ENCODE peak calls at places on chromosomes 11 and 22, in seven cellular contexts. J is ACHN; D is DMS53; Q is AG09309; F is CD8-positive, alpha-beta memory T cell; P is NCI-H1436; A is CD8-positive, alpha-beta T cell. E is an unnamed sample.

GRCh38 chr11:79200398-79201070 is 240.3 kb downstream of the TENM4 start:
- DNase-seq in D (no peak), J (no peak), P (no peak), Q (no peak), F (no peak), A (no peak), E (no peak)

GRCh38 chr11:19789840-19790710 is 77.4 kb downstream of the NAV2 start:
- DNase-seq in A (no peak), P (no peak), Q (peak), D (no peak), J (no peak), F (no peak), E (no peak)

GRCh38 chr11:65915821-65916251 is 3.0 kb downstream of the C11orf68 start:
- DNase-seq in F (no peak), P (no peak), A (no peak), D (no peak), Q (peak), J (peak), E (peak)

GRCh38 chr22:45224988-45225731 is 15.5 kb downstream of the KIAA0930 start:
- DNase-seq in F (no peak), Q (no peak), A (no peak), J (no peak), P (no peak), D (no peak), E (no peak)

GRCh38 chr22:30027169-30027568 is 53.1 kb upstream of the HORMAD2 start:
- DNase-seq in J (no peak), F (no peak), P (no peak), D (no peak), A (no peak), Q (no peak), E (no peak)

GRCh38 chr11:120882237-120882636 is 141.7 kb upstream of the TBCEL start:
- DNase-seq in D (no peak), A (no peak), Q (no peak), F (no peak), P (no peak), J (no peak), E (no peak)

GRCh38 chr11:130313383-130314183 is 1.1 kb downstream of the ZBTB44 start:
- DNase-seq in D (peak), P (no peak), Q (no peak), F (no peak), A (no peak), J (no peak), E (no peak)

GRCh38 chr11:10828407-10828806 is 19.7 kb upstream of the EIF4G2 start:
- DNase-seq in F (no peak), D (no peak), Q (no peak), A (no peak), J (no peak), P (no peak), E (no peak)

GRCh38 chr22:38129021-38129420 is 18.5 kb upstream of the BAIAP2L2 start:
- DNase-seq in F (no peak), P (no peak), Q (no peak), A (no peak), D (no peak), J (no peak), E (no peak)

GRCh38 chr11:134606251-134606650 is 194.2 kb upstream of the B3GAT1 start:
- DNase-seq in A (no peak), J (no peak), P (no peak), Q (no peak), D (no peak), F (no peak), E (no peak)

GRCh38 chr22:43848366-43849171 is 13.7 kb downstream of the SULT4A1 start:
- DNase-seq in D (peak), Q (no peak), A (no peak), F (no peak), J (peak), P (no peak), E (peak)

GRCh38 chr11:16860632-16861031 is 122.2 kb downstream of the C11orf58 start:
- DNase-seq in F (no peak), A (no peak), J (no peak), D (no peak), P (no peak), Q (no peak), E (no peak)

GRCh38 chr11:126210871-126211235 is 597 bp downstream of the RPUSD4 start:
- DNase-seq in P (no peak), D (no peak), J (no peak), F (no peak), A (no peak), Q (no peak), E (no peak)

GRCh38 chr11:12329169-12329568 is 48.2 kb upstream of the PARVA start:
- DNase-seq in Q (no peak), P (no peak), J (no peak), F (no peak), D (no peak), A (no peak), E (no peak)

GRCh38 chr11:120818097-120818496 is 205.8 kb upstream of the TBCEL start:
- DNase-seq in J (no peak), Q (no peak), P (no peak), F (no peak), A (no peak), D (no peak), E (no peak)

GRCh38 chr11:14059491-14059890 is 97.0 kb downstream of the SPON1 start:
- DNase-seq in D (no peak), A (no peak), J (no peak), F (no peak), P (no peak), Q (no peak), E (no peak)